ENCODE peak calls at places on chromosomes 1 and 21, in eight cellular contexts. S, X, H, Y, R, I, C and G are unnamed samples. For H3K9me3, the result is how much of the 10 kb centered on the place peaks cover.

GRCh38 chr21:28177008-28177603 is 815.6 kb downstream of the LTN1 start:
- DNase-seq in Y (no peak), R (no peak), C (no peak), X (no peak), I (no peak), S (no peak), H (no peak), G (no peak)

GRCh38 chr1:16145030-16145987 is 10.6 kb downstream of the EPHA2 start:
- DNase-seq in H (peak), I (peak), X (peak), S (peak), Y (no peak), R (peak), C (peak), G (peak)

GRCh38 chr1:102899935-102900334 is 208.4 kb downstream of the COL11A1 start:
- DNase-seq in S (no peak), H (no peak), I (no peak), Y (no peak), R (no peak), C (no peak), X (no peak), G (no peak)

GRCh38 chr1:8142955-8143629 is 117.0 kb upstream of the ERRFI1 start:
- DNase-seq in H (no peak), R (no peak), Y (no peak), C (no peak), I (no peak), X (no peak), S (no peak), G (no peak)

GRCh38 chr1:168893359-168893791 is 164.4 kb upstream of the DPT start:
- DNase-seq in S (peak), I (no peak), Y (peak), X (no peak), H (no peak), C (no peak), R (no peak), G (no peak)

GRCh38 chr1:228446849-228447248 is 30.2 kb upstream of the TRIM17 start:
- DNase-seq in X (no peak), H (no peak), S (no peak), I (peak), Y (no peak), C (no peak), R (no peak), G (no peak)

GRCh38 chr1:7621334-7622219 is 149.5 kb upstream of the VAMP3 start:
- DNase-seq in R (no peak), S (no peak), I (no peak), C (no peak), Y (no peak), H (peak), X (no peak), G (no peak)

GRCh38 chr1:177133977-177134538 is 30.5 kb downstream of the ASTN1 start:
- DNase-seq in X (no peak), I (no peak), C (no peak), R (no peak), S (no peak), Y (no peak), H (no peak), G (no peak)

GRCh38 chr1:155063550-155064108 is at the start of gene EFNA4:
- DNase-seq in H (peak), S (peak), R (peak), I (peak), X (peak), C (peak), Y (peak), G (peak)

GRCh38 chr1:167052389-167052788 is 37.8 kb downstream of the GPA33 start:
- DNase-seq in R (peak), C (no peak), Y (peak), X (no peak), H (no peak), I (no peak), S (no peak), G (no peak)

GRCh38 chr1:192747305-192747704 is 61.5 kb upstream of the RGS2 start:
- DNase-seq in H (no peak), S (no peak), I (no peak), X (no peak), Y (no peak), C (no peak), R (no peak), G (no peak)

GRCh38 chr1:107530543-107530942 is 389.7 kb downstream of the NTNG1 start:
- DNase-seq in R (no peak), S (no peak), H (no peak), Y (no peak), X (no peak), C (peak), I (no peak), G (no peak)

GRCh38 chr21:20647603-20648002 is 350.6 kb upstream of the NCAM2 start:
- DNase-seq in R (no peak), H (no peak), Y (no peak), X (no peak), I (no peak), S (no peak), C (no peak), G (no peak)

GRCh38 chr21:29175408-29176147 is 45.1 kb downstream of the MAP3K7CL start:
- DNase-seq in Y (no peak), X (no peak), C (no peak), I (no peak), S (no peak), R (no peak), H (no peak), G (peak)

GRCh38 chr1:203374023-203374422 is 23.1 kb upstream of the FMOD start:
- DNase-seq in I (no peak), Y (no peak), R (no peak), H (no peak), C (no peak), S (no peak), X (no peak), G (no peak)

GRCh38 chr1:221740260-221740830 is 1.5 kb downstream of the DUSP10 start:
- DNase-seq in C (no peak), S (no peak), R (no peak), Y (peak), I (no peak), H (no peak), X (no peak), G (no peak)

GRCh38 chr21:45102391-45102932 is 28.1 kb downstream of the ADARB1 start:
- DNase-seq in H (no peak), S (no peak), X (no peak), I (no peak), Y (no peak), C (peak), R (peak), G (peak)

GRCh38 chr1:193113258-193113991 is 8.2 kb upstream of the GLRX2 start:
- DNase-seq in S (no peak), R (no peak), C (no peak), I (no peak), H (no peak), Y (no peak), X (no peak), G (no peak)

GRCh38 chr1:172698224-172698623 is 39.3 kb downstream of the FASLG start:
- DNase-seq in C (no peak), I (no peak), R (no peak), X (no peak), S (no peak), H (no peak), Y (no peak), G (no peak)

GRCh38 chr21:38938343-38938742 is 132.6 kb downstream of the ETS2 start:
- DNase-seq in H (no peak), S (no peak), X (no peak), Y (peak), R (no peak), C (no peak), I (no peak), G (no peak)

GRCh38 chr1:53371121-53371666 is 43.3 kb upstream of the LRP8 start:
- DNase-seq in H (peak), C (no peak), R (no peak), S (no peak), I (no peak), X (peak), Y (peak), G (no peak)

GRCh38 chr1:169081503-169082123 is 24.9 kb upstream of the ATP1B1 start:
- DNase-seq in R (no peak), X (no peak), C (no peak), I (no peak), Y (no peak), S (no peak), H (no peak), G (no peak)

GRCh38 chr21:16279658-16280581 is 550.1 kb downstream of the USP25 start:
- DNase-seq in H (no peak), R (no peak), S (no peak), I (no peak), X (no peak), C (no peak), Y (no peak), G (no peak)

GRCh38 chr21:32132911-32133310 is 145.9 kb downstream of the MIS18A start:
- DNase-seq in X (no peak), I (no peak), S (no peak), H (no peak), C (no peak), Y (no peak), R (no peak), G (no peak)

GRCh38 chr1:183945432-183946308 is 91.9 kb downstream of the COLGALT2 start:
- DNase-seq in H (no peak), X (no peak), Y (no peak), C (no peak), S (no peak), I (no peak), R (no peak), G (no peak)

GRCh38 chr1:84379128-84379527 is 19.2 kb upstream of the DNASE2B start:
- DNase-seq in X (no peak), S (no peak), I (no peak), H (no peak), Y (no peak), R (no peak), C (no peak), G (no peak)

GRCh38 chr1:21577324-21577723 is 68.1 kb downstream of the ALPL start:
- DNase-seq in H (no peak), I (peak), R (no peak), X (no peak), C (no peak), Y (no peak), S (no peak), G (no peak)

GRCh38 chr1:21574464-21575151 is 65.4 kb downstream of the ALPL start:
- DNase-seq in R (no peak), S (peak), X (peak), Y (peak), C (no peak), I (peak), H (no peak), G (peak)

GRCh38 chr1:21575351-21575942 is 66.2 kb downstream of the ALPL start:
- DNase-seq in I (no peak), H (no peak), R (no peak), X (no peak), C (no peak), S (no peak), Y (no peak), G (no peak)

GRCh38 chr1:21576798-21577187 is 67.6 kb downstream of the ALPL start:
- DNase-seq in I (no peak), S (no peak), H (no peak), X (no peak), Y (no peak), R (no peak), C (no peak), G (no peak)

DNA sequence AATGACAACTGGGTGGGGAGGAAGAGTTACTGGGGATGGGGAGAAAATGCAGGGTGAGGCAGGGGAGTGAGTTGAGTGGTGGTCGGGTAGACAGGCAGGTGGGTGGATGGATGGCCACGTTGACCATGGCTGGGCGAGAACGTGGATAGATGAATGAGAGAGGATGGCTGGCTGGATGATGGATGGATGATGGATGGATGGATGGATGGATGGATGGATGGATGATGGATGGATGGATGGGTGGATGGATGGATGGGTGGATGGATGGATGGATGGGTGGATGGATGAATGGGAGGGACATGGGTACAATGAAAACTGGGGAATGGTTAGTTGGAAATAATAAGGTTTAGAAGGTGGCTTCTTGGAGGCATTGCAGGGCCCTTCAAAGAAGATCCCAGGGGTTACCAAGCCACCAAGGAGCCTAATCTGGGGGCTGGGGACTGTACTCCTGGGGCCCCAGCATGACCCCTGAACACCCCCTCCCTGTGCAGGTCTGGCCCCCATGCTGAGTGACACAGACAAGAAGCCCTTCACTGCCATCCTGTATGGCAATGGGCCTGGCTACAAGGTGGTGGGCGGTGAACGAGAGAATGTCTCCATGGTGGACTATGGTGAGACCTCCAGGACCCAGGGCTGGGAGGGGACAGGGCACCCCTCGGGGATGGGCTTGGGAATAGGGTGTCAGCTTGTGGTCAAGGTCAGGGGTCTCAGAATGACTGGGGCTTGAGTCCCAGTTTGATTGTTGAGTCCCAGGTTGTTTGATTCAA is 67.0 kb downstream of the ALPL start:
- DNase-seq in I (no peak), Y (no peak), R (no peak), H (no peak), S (no peak), X (no peak), C (no peak), G (no peak)
- H3K9me3 ChIP-seq in I (under half), Y (under half), R (under half), H (under half), S (under half), X (under half), C (under half), G (under half)

GRCh38 chr21:30336596-30336995 is 898 bp downstream of the KRTAP27-1 start:
- DNase-seq in S (no peak), I (no peak), C (no peak), X (no peak), Y (no peak), R (no peak), H (no peak), G (no peak)

GRCh38 chr21:30340714-30341573 is 3.5 kb upstream of the KRTAP27-1 start:
- DNase-seq in S (no peak), R (peak), C (peak), Y (peak), X (no peak), I (no peak), H (no peak), G (no peak)

GRCh38 chr21:30337644-30338170 is at the start of gene KRTAP27-1:
- DNase-seq in C (no peak), R (no peak), S (no peak), X (no peak), I (no peak), Y (no peak), H (no peak), G (no peak)
- H3K9me3 ChIP-seq in C (under half), R (under half), S (under half), X (under half), I (under half), Y (under half), H (under half), G (under half)

GRCh38 chr1:163720294-163720693 is 398.5 kb downstream of the NUF2 start:
- DNase-seq in H (no peak), S (no peak), I (no peak), Y (no peak), X (no peak), C (no peak), R (no peak), G (no peak)
- H3K9me3 ChIP-seq in H (under half), S (under half), I (under half), Y (under half), X (under half), C (under half), R (under half), G (under half)

GRCh38 chr1:26112407-26112775 is 767 bp downstream of the PDIK1L start:
- DNase-seq in I (no peak), S (no peak), R (no peak), H (no peak), C (no peak), Y (no peak), X (no peak), G (no peak)

GRCh38 chr1:26109229-26110164 is 2.1 kb upstream of the PDIK1L start:
- DNase-seq in C (no peak), H (peak), X (no peak), I (no peak), R (no peak), Y (no peak), S (no peak), G (no peak)

GRCh38 chr1:26110731-26111529 is 694 bp upstream of the PDIK1L start:
- DNase-seq in Y (peak), C (peak), I (peak), R (peak), X (peak), H (peak), S (peak), G (peak)

GRCh38 chr1:26114165-26114927 is 2.7 kb downstream of the PDIK1L start:
- DNase-seq in I (no peak), X (no peak), Y (no peak), H (no peak), C (no peak), R (no peak), S (no peak), G (no peak)

GRCh38 chr1:26111530-26112406 is at the start of gene PDIK1L:
- DNase-seq in C (peak), I (peak), X (peak), Y (peak), R (peak), S (peak), H (peak), G (peak)
- H3K9me3 ChIP-seq in C (under half), I (under half), X (under half), Y (under half), R (under half), S (under half), H (under half), G (under half)

DNA sequence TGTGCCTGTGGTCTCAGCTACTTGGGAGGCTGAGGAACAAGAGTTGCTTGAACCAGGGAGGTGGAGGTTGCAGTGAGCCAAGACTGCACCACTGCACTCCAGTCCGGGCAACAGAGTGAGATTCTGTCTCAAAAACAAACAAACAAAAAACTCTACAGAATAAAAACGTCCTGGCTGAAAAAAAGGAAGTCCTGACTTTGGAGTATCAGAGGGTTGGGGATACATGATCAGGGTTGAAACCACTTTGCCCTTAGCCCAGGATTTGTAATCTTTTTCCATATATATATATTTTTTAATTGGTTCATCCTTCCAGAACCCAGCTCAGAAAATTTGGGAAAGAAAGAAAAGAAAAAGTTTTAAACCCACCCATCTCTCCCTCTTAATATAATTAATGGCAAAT is 6.5 kb downstream of the THEM4 start:
- DNase-seq in H (no peak), Y (no peak), X (no peak), I (no peak), S (no peak), C (no peak), R (no peak), G (no peak)
- H3K9me3 ChIP-seq in H (under half), Y (under half), X (under half), I (under half), S (under half), C (under half), R (under half), G (under half)

GRCh38 chr1:210244746-210245367 is 12.3 kb downstream of the SERTAD4 start:
- DNase-seq in I (no peak), R (no peak), X (no peak), S (no peak), C (no peak), H (no peak), Y (no peak), G (no peak)

GRCh38 chr1:210250665-210250997 is 18.0 kb downstream of the SERTAD4 start:
- DNase-seq in H (peak), S (peak), X (peak), R (peak), Y (peak), I (peak), C (peak), G (peak)

GRCh38 chr1:210250998-210251679 is 18.5 kb downstream of the SERTAD4 start:
- DNase-seq in H (peak), X (peak), C (peak), I (peak), Y (peak), S (peak), R (peak), G (peak)

GRCh38 chr1:210248341-210248740 is 15.7 kb downstream of the SERTAD4 start:
- DNase-seq in C (no peak), S (no peak), X (no peak), H (no peak), I (no peak), R (no peak), Y (no peak), G (no peak)

DNA sequence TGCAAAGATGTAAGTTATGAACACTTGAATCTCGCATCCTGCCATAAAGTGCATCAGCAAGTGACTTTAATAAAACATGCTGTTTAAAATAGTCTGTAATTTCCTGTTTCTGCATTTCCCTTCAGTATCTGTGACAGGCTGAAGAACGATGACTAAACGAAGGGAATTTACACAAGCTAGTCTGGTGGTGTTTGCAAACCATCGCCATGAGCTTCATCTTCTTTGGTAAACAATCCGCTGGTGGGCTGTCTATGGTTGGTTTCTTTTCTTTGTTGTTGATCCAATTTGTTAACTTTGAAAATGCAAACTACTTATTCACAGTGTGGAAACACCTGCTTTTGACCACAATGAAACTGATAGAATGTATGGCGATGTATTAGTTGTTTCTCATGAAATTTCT is 13.9 kb downstream of the SERTAD4 start:
- DNase-seq in S (no peak), C (no peak), I (no peak), X (no peak), H (no peak), R (no peak), Y (no peak), G (no peak)
- H3K9me3 ChIP-seq in S (under half), C (under half), I (under half), X (under half), H (under half), R (under half), Y (under half), G (under half)

GRCh38 chr1:40622936-40623629 is 42.4 kb downstream of the RIMS3 start:
- DNase-seq in H (no peak), Y (no peak), C (no peak), I (no peak), X (no peak), R (no peak), S (no peak), G (no peak)

GRCh38 chr1:40622051-40622450 is 43.4 kb downstream of the RIMS3 start:
- DNase-seq in Y (no peak), X (no peak), S (no peak), H (no peak), C (no peak), I (no peak), R (no peak), G (no peak)

GRCh38 chr1:40620586-40620985 is 44.9 kb downstream of the RIMS3 start:
- DNase-seq in S (no peak), Y (no peak), H (no peak), R (no peak), I (no peak), C (no peak), X (no peak), G (no peak)

GRCh38 chr1:40618108-40618507 is 47.4 kb downstream of the RIMS3 start:
- DNase-seq in C (no peak), S (no peak), I (no peak), R (no peak), X (no peak), Y (no peak), H (no peak), G (no peak)

GRCh38 chr1:40620150-40620549 is 45.3 kb downstream of the RIMS3 start:
- DNase-seq in Y (no peak), X (no peak), R (no peak), H (no peak), S (no peak), I (no peak), C (no peak), G (no peak)
- H3K9me3 ChIP-seq in Y (under half), X (under half), R (under half), H (under half), S (under half), I (under half), C (under half), G (under half)